ENCODE peak calls at places on chromosomes 7 and 10, in four cellular contexts. H is osteocyte, T is HS-5, R is NCI-H2227 treated with DMSO at 0.1 percent for 48 hours. K is an unnamed sample.

GRCh38 chr10:80459047-80459865 is 5.1 kb downstream of the TSPAN14 start:
- DNase-seq in H (peak; percentile 86), T (no peak), R (no peak), K (no peak)

GRCh38 chr7:54907981-54908380 is 110.8 kb upstream of the EGFR start:
- DNase-seq in H (no peak), T (no peak), R (no peak), K (no peak)

GRCh38 chr7:15130666-15131541 is 228.4 kb upstream of the DGKB start:
- DNase-seq in H (no peak), T (peak; percentile 72), R (no peak), K (no peak)

GRCh38 chr7:17599733-17600685 is 301.6 kb downstream of the AHR start:
- DNase-seq in H (no peak), T (peak; percentile 93), R (no peak), K (no peak)

GRCh38 chr10:103618575-103619423 is 125.3 kb downstream of the NEURL1 start:
- DNase-seq in H (no peak), T (no peak), R (no peak), K (peak; percentile 43)

GRCh38 chr10:69093933-69094332 is 6.0 kb downstream of the SRGN start:
- DNase-seq in H (no peak), T (no peak), R (no peak), K (no peak)

GRCh38 chr7:127487381-127487780 is 94.9 kb upstream of the ZNF800 start:
- DNase-seq in H (no peak), T (no peak), R (no peak), K (no peak)

GRCh38 chr10:120503695-120504094 is 46.7 kb downstream of the PLPP4 start:
- DNase-seq in H (no peak), T (no peak), R (no peak), K (no peak)

GRCh38 chr10:101063548-101064414 is 2.0 kb downstream of the KAZALD1 start:
- DNase-seq in H (no peak), T (no peak), R (no peak), K (no peak)

GRCh38 chr7:101201695-101202602 is 1.1 kb upstream of the MOGAT3 start:
- DNase-seq in H (no peak), T (no peak), R (no peak), K (no peak)

GRCh38 chr7:154504938-154505337 is 452.7 kb downstream of the DPP6 start:
- DNase-seq in H (no peak), T (no peak), R (no peak), K (no peak)

GRCh38 chr7:88664630-88665233 is 94.8 kb upstream of the ZNF804B start:
- DNase-seq in H (no peak), T (peak; percentile 34), R (no peak), K (no peak)

GRCh38 chr7:46847126-46847525 is 734.8 kb downstream of the TNS3 start:
- DNase-seq in H (no peak), T (no peak), R (no peak), K (no peak)

GRCh38 chr10:126041804-126042231 is 145.5 kb downstream of the FANK1 start:
- DNase-seq in H (no peak), T (no peak), R (no peak), K (peak; percentile 62)

GRCh38 chr7:127870231-127870907 is 160.9 kb downstream of the LRRC4 start:
- DNase-seq in H (no peak), T (no peak), R (no peak), K (no peak)

GRCh38 chr7:50631639-50632038 is 66.4 kb upstream of the DDC start:
- DNase-seq in H (no peak), T (no peak), R (no peak), K (no peak)

GRCh38 chr7:146875222-146875785 is 758.7 kb downstream of the CNTNAP2 start:
- DNase-seq in H (no peak), T (no peak), R (no peak), K (no peak)

GRCh38 chr7:108598858-108599257 is 29.2 kb downstream of the DNAJB9 start:
- DNase-seq in H (no peak), T (no peak), R (no peak), K (no peak)

GRCh38 chr7:102260856-102261255 is 25.8 kb upstream of the SH2B2 start:
- DNase-seq in H (no peak), T (no peak), R (peak; percentile 9), K (peak; percentile 19)

GRCh38 chr7:117173001-117173400 is 149.9 kb downstream of the WNT2 start:
- DNase-seq in H (no peak), T (no peak), R (no peak), K (no peak)